ENCODE peak calls at places on chromosomes 2 and 18, in nine cellular contexts. B, C, H, D, S, A, R, O and Y are unnamed samples.

GRCh38 chr2:137677466-137677865 is 286.8 kb upstream of the HNMT start:
- DNase-seq in D (no peak), H (no peak), R (no peak), S (no peak), O (no peak), C (no peak), A (no peak), B (no peak), Y (no peak)

GRCh38 chr18:46677609-46678470 is 20.8 kb upstream of the LOXHD1 start:
- DNase-seq in A (peak; percentile 2), R (peak; percentile 35), D (no peak), O (no peak), S (no peak), B (no peak), H (no peak), C (peak; percentile 37), Y (no peak)

GRCh38 chr2:112137516-112138142 is 556 bp upstream of the FBLN7 start:
- DNase-seq in A (no peak), D (no peak), R (no peak), C (peak; percentile 47), H (no peak), S (no peak), B (no peak), O (peak; percentile 49), Y (no peak)

GRCh38 chr2:33166287-33166881 is 219.6 kb downstream of the LTBP1 start:
- DNase-seq in D (peak; percentile 92), R (peak; percentile 27), C (peak; percentile 70), S (no peak), B (no peak), A (no peak), H (no peak), O (no peak), Y (no peak)

GRCh38 chr2:214987261-214987660 is 151.2 kb downstream of the ABCA12 start:
- DNase-seq in S (peak; percentile 2), A (no peak), H (no peak), R (no peak), B (no peak), D (peak; percentile 13), C (peak; percentile 20), O (no peak), Y (no peak)

GRCh38 chr2:88813612-88814011 is 122.1 kb downstream of the RPIA start:
- DNase-seq in R (peak; percentile 11), S (no peak), O (peak; percentile 27), C (no peak), D (no peak), A (no peak), H (no peak), B (no peak), Y (no peak)

GRCh38 chr2:46849741-46850474 is 65.7 kb downstream of the MCFD2 start:
- DNase-seq in O (no peak), S (no peak), R (peak; percentile 34), B (no peak), D (no peak), A (no peak), H (no peak), C (peak; percentile 98), Y (no peak)

GRCh38 chr2:110726285-110726684 is 6.1 kb upstream of the ACOXL start:
- DNase-seq in D (no peak), B (no peak), C (no peak), O (no peak), H (no peak), R (no peak), S (no peak), A (no peak), Y (no peak)

GRCh38 chr2:69097908-69098655 is 85.1 kb downstream of the ANTXR1 start:
- DNase-seq in B (no peak), A (no peak), H (no peak), R (no peak), D (no peak), S (no peak), O (peak; percentile 44), C (peak; percentile 61), Y (no peak)

GRCh38 chr2:170456914-170457313 is 258.2 kb upstream of the SP5 start:
- DNase-seq in O (no peak), S (no peak), C (no peak), H (no peak), A (no peak), D (no peak), R (no peak), B (no peak), Y (no peak)

GRCh38 chr2:166900700-166901099 is 12.4 kb downstream of the XIRP2 start:
- DNase-seq in B (no peak), A (no peak), H (no peak), C (peak; percentile 46), S (peak; percentile 6), R (peak; percentile 59), D (no peak), O (peak; percentile 30), Y (no peak)

GRCh38 chr2:218323526-218324472 is 31.5 kb upstream of the TMBIM1 start:
- DNase-seq in B (peak; percentile 79), S (no peak), A (no peak), H (peak; percentile 13), O (peak; percentile 80), C (peak; percentile 30), R (peak; percentile 91), D (no peak), Y (no peak)

GRCh38 chr2:168920504-168921157 is 19.5 kb downstream of the G6PC2 start:
- DNase-seq in R (peak; percentile 56), D (no peak), H (peak; percentile 6), O (peak; percentile 59), A (peak; percentile 13), S (peak; percentile 35), B (no peak), C (peak; percentile 44), Y (peak; percentile 38)

GRCh38 chr18:13810950-13811485 is 12.9 kb upstream of the MC5R start:
- DNase-seq in D (no peak), A (no peak), R (no peak), O (no peak), B (no peak), C (no peak), H (no peak), S (no peak), Y (no peak)

GRCh38 chr2:217854684-217855083 is 148.1 kb downstream of the TNS1 start:
- DNase-seq in S (no peak), B (no peak), H (no peak), A (no peak), D (no peak), R (no peak), O (no peak), C (no peak), Y (no peak)

GRCh38 chr2:207258191-207258991 is 92.6 kb upstream of the KLF7 start:
- DNase-seq in A (no peak), D (peak; percentile 100), C (peak; percentile 100), B (no peak), R (peak; percentile 91), O (peak; percentile 54), H (peak; percentile 66), S (peak; percentile 96), Y (no peak)

GRCh38 chr2:54556659-54557121 is 100.6 kb downstream of the SPTBN1 start:
- DNase-seq in A (no peak), R (peak; percentile 37), S (peak; percentile 88), B (no peak), O (no peak), C (peak; percentile 93), D (no peak), H (no peak), Y (no peak)

GRCh38 chr18:39845673-39846072 is 2109.4 kb upstream of the PIK3C3 start:
- DNase-seq in B (no peak), H (no peak), R (no peak), C (no peak), O (no peak), S (no peak), A (no peak), D (no peak), Y (no peak)

GRCh38 chr2:98508690-98509054 is 64.0 kb downstream of the INPP4A start:
- DNase-seq in H (no peak), C (peak; percentile 97), R (peak; percentile 94), S (peak; percentile 50), B (peak; percentile 66), A (no peak), D (no peak), O (peak; percentile 98), Y (no peak)

GRCh38 chr18:39487932-39488331 is 1922.3 kb upstream of the CELF4 start:
- DNase-seq in O (no peak), D (no peak), C (no peak), A (no peak), R (no peak), B (no peak), H (no peak), S (no peak), Y (no peak)

GRCh38 chr2:146385031-146385430 is 1459.8 kb upstream of the ACVR2A start:
- DNase-seq in S (no peak), H (no peak), R (no peak), O (no peak), D (no peak), C (no peak), A (no peak), B (no peak), Y (no peak)

GRCh38 chr2:137287934-137288639 is 522.7 kb downstream of the THSD7B start:
- DNase-seq in H (no peak), S (no peak), B (no peak), R (peak; percentile 81), C (peak; percentile 9), O (no peak), A (no peak), D (no peak), Y (no peak)

GRCh38 chr2:954687-955000 is 4.0 kb downstream of the SNTG2 start:
- DNase-seq in B (no peak), D (no peak), C (no peak), R (no peak), O (no peak), A (no peak), S (no peak), H (no peak), Y (no peak)
- TF ChIP-seq CTCF in B (no peak), D (no peak), C (no peak), R (no peak), O (no peak), A (peak; percentile 0), S (no peak), H (peak; percentile 3), Y (no peak)

GRCh38 chr2:8761529-8762164 is 75.8 kb downstream of the KIDINS220 start:
- DNase-seq in O (peak; percentile 55), D (no peak), C (peak; percentile 56), S (peak; percentile 39), B (no peak), A (peak; percentile 23), R (peak; percentile 47), H (peak; percentile 49), Y (peak; percentile 45)
- TF ChIP-seq CTCF in O (peak; percentile 37), D (peak; percentile 57), C (peak; percentile 64), S (peak; percentile 60), B (peak; percentile 47), A (peak; percentile 62), R (peak; percentile 41), H (peak; percentile 86), Y (peak; percentile 44)

DNA sequence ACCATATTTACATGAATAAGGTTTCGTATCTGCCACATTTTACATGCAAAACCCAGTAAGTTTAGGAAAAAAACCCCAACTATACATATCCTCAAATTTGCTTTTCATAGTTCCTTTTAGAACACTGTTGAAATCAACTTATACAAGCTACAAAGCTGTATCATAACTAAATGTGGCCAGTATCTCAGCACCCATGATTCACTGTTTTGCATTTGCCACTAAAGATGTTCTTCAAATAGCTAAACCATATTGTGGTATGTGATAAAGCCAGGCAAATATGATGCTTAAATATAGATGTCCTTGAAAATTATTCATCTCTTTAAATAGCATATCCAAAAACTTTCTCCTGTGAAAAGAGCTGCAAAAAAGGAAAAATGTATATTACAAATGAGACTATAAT is 30.0 kb downstream of the ROCK2 start:
- DNase-seq in S (no peak), O (no peak), R (no peak), C (no peak), A (no peak), D (no peak), B (no peak), H (no peak), Y (no peak)
- TF ChIP-seq CTCF in S (no peak), O (no peak), R (no peak), C (no peak), A (no peak), D (no peak), B (no peak), H (no peak), Y (no peak)

GRCh38 chr2:132421198-132421780 is 4.7 kb downstream of the GPR39 start:
- DNase-seq in H (no peak), O (no peak), B (no peak), R (no peak), D (no peak), S (no peak), A (no peak), C (peak; percentile 25), Y (no peak)
- TF ChIP-seq CTCF in H (no peak), O (no peak), B (peak; percentile 16), R (peak; percentile 8), D (peak; percentile 28), S (peak; percentile 26), A (peak; percentile 17), C (peak; percentile 29), Y (no peak)